ENCODE peak calls at places on chromosomes 5 and 9, in seven cellular contexts. W is A549, J is left ventricle myocardium inferior, Y is mucosa of descending colon, N is IMR-90, F is tibial nerve, P is thyroid gland. L is an unnamed sample.
A peak's percentile ranks its signal among the peaks of the same experiment; 100 is the strongest.

GRCh38 chr5:72134226-72134625 is 27.0 kb downstream of the MAP1B start:
- DNase-seq in P (no peak), Y (no peak), F (no peak), N (no peak), J (no peak), W (no peak), L (no peak)

GRCh38 chr9:5178126-5178805 is 7.2 kb downstream of the INSL6 start:
- DNase-seq in Y (no peak), P (no peak), W (no peak), N (no peak), J (no peak), F (no peak), L (no peak)

GRCh38 chr9:106621299-106621920 is 241.6 kb upstream of the ZNF462 start:
- DNase-seq in Y (no peak), W (no peak), N (no peak), P (no peak), J (no peak), F (no peak), L (no peak)

GRCh38 chr9:106843361-106843760 is 19.6 kb upstream of the ZNF462 start:
- DNase-seq in F (no peak), P (no peak), J (no peak), W (no peak), N (no peak), Y (no peak), L (no peak)

GRCh38 chr9:131266301-131267229 is 9.7 kb downstream of the FAM78A start:
- DNase-seq in F (no peak), Y (no peak), J (peak; percentile 53), W (no peak), N (no peak), P (no peak), L (peak; percentile 68)

GRCh38 chr9:113482991-113483675 is 19.6 kb downstream of the RGS3 start:
- DNase-seq in P (no peak), J (no peak), N (no peak), Y (no peak), W (no peak), F (no peak), L (no peak)

GRCh38 chr9:137299938-137300337 is 2.1 kb downstream of the NRARP start:
- DNase-seq in F (no peak), P (peak; percentile 65), J (peak; percentile 23), Y (peak; percentile 60), W (no peak), N (no peak), L (peak; percentile 61)

GRCh38 chr9:69431777-69432176 is 106.8 kb downstream of the ENTREP1 start:
- DNase-seq in J (no peak), P (no peak), N (no peak), F (no peak), Y (no peak), W (no peak), L (no peak)

GRCh38 chr5:169767938-169768337 is 130.9 kb downstream of the DOCK2 start:
- DNase-seq in W (no peak), P (no peak), J (peak; percentile 32), Y (no peak), F (no peak), N (no peak), L (no peak)

GRCh38 chr5:78799254-78800017 is 150.9 kb upstream of the LHFPL2 start:
- DNase-seq in F (no peak), P (no peak), J (no peak), W (no peak), Y (no peak), N (peak; percentile 67), L (no peak)

GRCh38 chr5:168472329-168472728 is 13.9 kb upstream of the RARS1 start:
- DNase-seq in F (peak; percentile 20), W (no peak), N (peak; percentile 96), J (no peak), P (no peak), Y (no peak), L (no peak)

GRCh38 chr9:77751341-77752091 is 103.4 kb upstream of the GNA14 start:
- DNase-seq in P (no peak), W (peak; percentile 13), Y (peak; percentile 70), J (no peak), N (peak; percentile 81), F (peak; percentile 64), L (no peak)

GRCh38 chr9:72526901-72527800 is 5.7 kb downstream of the TMC1 start:
- DNase-seq in Y (peak; percentile 57), N (peak; percentile 93), F (peak; percentile 65), W (peak; percentile 75), P (peak; percentile 61), J (peak; percentile 42), L (peak; percentile 94)

GRCh38 chr5:171721469-171721868 is 64.1 kb upstream of the SMIM23 start:
- DNase-seq in N (no peak), F (no peak), Y (no peak), W (no peak), P (no peak), J (no peak), L (no peak)

GRCh38 chr5:61816585-61817450 is 484.8 kb downstream of the ZSWIM6 start:
- DNase-seq in P (no peak), N (no peak), Y (no peak), F (no peak), W (no peak), J (no peak), L (no peak)

GRCh38 chr5:14265574-14265973 is 122.4 kb downstream of the TRIO start:
- DNase-seq in W (peak; percentile 70), F (no peak), N (peak; percentile 95), P (no peak), J (no peak), Y (no peak), L (no peak)

GRCh38 chr5:14264605-14265316 is 121.6 kb downstream of the TRIO start:
- DNase-seq in J (peak; percentile 91), Y (peak; percentile 96), P (peak; percentile 90), N (peak; percentile 94), W (peak; percentile 88), F (peak; percentile 83), L (peak; percentile 95)

GRCh38 chr5:14261856-14262611 is 118.9 kb downstream of the TRIO start:
- DNase-seq in N (no peak), W (no peak), P (no peak), F (no peak), Y (no peak), J (no peak), L (no peak)

GRCh38 chr5:14261237-14261636 is 118.1 kb downstream of the TRIO start:
- DNase-seq in J (no peak), F (no peak), P (no peak), Y (no peak), W (no peak), N (no peak), L (no peak)

DNA sequence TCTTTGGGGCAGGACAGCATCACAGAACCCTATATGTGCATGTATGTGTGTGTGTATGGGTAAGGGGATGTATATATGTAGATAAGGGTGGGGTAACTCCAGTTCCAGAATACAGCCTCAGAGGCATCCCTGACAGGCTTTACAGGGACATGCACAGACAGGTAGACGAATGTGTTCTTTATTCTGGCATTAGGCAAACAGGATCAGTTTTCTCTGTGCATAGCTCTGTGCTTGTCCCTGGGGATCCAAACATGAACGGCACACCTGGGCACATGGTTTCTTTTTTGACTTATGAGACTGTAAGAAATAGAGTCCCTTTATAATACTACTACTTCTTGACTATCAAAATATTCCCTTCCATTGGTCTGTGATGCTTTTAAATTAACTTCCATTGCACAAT is 120.6 kb downstream of the TRIO start:
- DNase-seq in J (no peak), W (no peak), N (no peak), Y (no peak), P (no peak), F (no peak), L (no peak)
- H3K4me1 ChIP-seq in J (peaks cover 80% of the 10 kb centered on the region), W (peaks cover 76% of the 10 kb centered on the region), N (peaks cover 47% of the 10 kb centered on the region), Y (peaks cover 12% of the 10 kb centered on the region), P (peaks cover 12% of the 10 kb centered on the region), F (peaks cover 11% of the 10 kb centered on the region), L (peaks cover 13% of the 10 kb centered on the region)

DNA sequence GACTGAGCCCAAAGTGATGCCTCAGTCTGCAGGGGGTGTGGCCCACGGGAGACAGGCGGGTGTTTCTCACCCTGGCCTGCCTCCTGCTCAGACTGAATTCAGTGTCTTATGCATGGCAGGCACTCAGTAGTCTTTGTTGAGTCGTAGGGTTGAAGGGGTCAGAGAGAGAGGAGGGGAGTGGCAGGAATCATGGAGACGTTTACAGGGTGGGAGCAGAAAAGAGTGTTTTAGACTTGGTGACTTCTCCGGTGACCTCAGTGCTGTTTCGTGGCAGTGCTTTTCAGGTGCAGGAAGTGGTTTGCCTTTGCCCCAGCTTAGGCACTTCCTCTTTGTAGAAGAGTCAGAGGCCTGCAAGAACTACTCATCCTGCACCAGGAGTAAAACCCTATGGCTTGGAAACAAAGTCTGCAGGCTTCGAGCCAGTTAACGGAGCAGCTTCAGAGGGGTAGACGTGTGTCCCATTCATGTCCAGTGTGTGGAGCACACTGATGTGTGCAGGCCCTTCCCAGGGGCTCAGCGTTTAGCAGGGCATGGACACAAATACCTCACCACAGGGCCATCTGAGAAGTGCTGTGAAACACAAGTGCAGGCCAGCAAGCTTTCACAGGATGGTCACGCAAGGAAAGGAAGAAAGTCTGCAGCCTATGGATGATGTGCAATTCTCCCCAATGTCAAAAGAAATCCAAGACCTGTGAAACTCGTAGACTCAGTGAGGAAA is 24.5 kb upstream of the SEMA4D start:
- DNase-seq in F (no peak), J (no peak), N (no peak), W (no peak), P (no peak), Y (peak; percentile 57), L (no peak)
- H3K4me3 ChIP-seq in F (no peak overlapping the region), J (no peak overlapping the region), N (no peak overlapping the region), W (no peak overlapping the region), P (no peak overlapping the region), Y (no peak overlapping the region), L (no peak overlapping the region)

DNA sequence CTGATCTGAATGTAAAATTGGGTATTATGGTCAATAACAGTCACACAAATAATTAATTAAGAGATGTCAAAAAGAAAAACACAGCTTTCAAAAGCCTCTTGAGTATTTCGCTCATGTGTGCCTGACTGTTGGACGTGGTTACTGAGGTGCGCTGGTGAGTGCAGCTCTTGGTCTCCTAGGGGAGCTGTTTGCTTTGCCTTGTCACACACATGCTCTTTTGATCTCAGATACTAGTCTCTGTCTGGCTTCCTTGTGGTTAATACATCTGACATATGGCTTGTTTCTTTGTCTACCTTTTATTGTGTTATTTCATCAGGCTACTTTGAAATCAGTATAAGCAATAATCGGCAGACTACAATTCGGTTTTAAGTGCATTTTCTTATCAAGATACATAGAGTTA is 51.5 kb downstream of the PCSK1 start:
- DNase-seq in P (peak; percentile 23), W (no peak), F (no peak), Y (peak; percentile 22), J (no peak), N (no peak), L (no peak)
- TF ChIP-seq CTCF in P (no peak), W (peak; percentile 19), F (no peak), Y (no peak), J (peak; percentile 49), N (no peak), L (no peak)

DNA sequence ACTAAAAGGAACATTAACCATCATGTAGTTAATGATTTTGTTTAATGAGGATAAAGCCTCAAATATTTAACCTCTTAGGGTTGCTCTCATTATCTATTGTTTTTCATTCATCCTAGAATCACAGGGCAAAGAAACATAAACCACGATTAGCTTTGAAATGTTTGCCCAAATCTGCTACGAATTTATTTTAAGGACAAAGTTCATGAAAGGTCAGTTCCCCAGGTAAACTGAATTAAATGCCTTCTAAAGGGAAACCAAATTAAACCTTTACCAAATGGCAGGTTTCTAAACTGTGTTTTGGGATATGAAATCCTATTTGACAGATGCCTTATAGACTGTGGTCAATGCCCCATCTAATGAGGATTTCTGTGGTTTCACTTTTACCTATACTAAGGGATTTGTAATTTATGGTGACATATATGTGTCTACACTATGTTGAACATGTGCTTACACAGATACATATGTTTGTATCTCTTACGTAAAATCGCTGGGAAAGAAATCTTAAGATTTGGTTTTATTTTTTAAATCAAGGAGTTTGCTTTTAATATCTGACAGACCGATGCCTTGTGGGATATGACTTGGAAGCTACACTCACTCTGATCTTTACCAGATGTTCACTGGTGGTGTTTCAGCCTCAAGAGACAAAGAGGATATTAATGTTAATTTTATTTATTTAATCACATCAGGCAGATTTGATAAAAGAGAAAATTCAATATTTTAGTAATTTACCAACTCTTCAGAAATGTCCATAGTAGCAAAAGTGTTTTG is 188.5 kb downstream of the GLIS3 start:
- DNase-seq in J (no peak), P (no peak), N (peak; percentile 39), W (no peak), Y (no peak), F (no peak), L (no peak)
- H3K4me1 ChIP-seq in J (peaks cover 10% of the 10 kb centered on the region), P (peaks cover 38% of the 10 kb centered on the region), N (peaks cover 16% of the 10 kb centered on the region), W (peaks cover 46% of the 10 kb centered on the region), Y (peaks cover 16% of the 10 kb centered on the region), F (no peaks in the 10 kb centered on the region), L (peaks cover 6% of the 10 kb centered on the region)